ENCODE peak calls at places on chromosomes 4 and X, in six cellular contexts. One of them, this sample, is unnamed.

GRCh38 chr4:120299631-120300030 is 233.0 kb upstream of the MAD2L1 start:
- DNase-seq in Daoy: no peak
- DNase-seq in NCI-H460: no peak
- DNase-seq in NCI-H187: peak; percentile 44
- DNase-seq in anterior cingulate cortex: no peak
- DNase-seq in glomerular endothelial cell: no peak
- DNase-seq in this sample: no peak

GRCh38 chrX:97691901-97692455 is 808.3 kb downstream of the RPA4 start:
- DNase-seq in glomerular endothelial cell: no peak
- DNase-seq in NCI-H460: no peak
- DNase-seq in NCI-H187: no peak
- DNase-seq in Daoy: no peak
- DNase-seq in anterior cingulate cortex: no peak
- DNase-seq in this sample: no peak

GRCh38 chr4:149715822-149716585 is 99.6 kb downstream of the IQCM start:
- DNase-seq in glomerular endothelial cell: no peak
- DNase-seq in NCI-H460: no peak
- DNase-seq in Daoy: no peak
- DNase-seq in anterior cingulate cortex: no peak
- DNase-seq in NCI-H187: no peak
- DNase-seq in this sample: no peak

GRCh38 chrX:50852524-50852923 is 38.5 kb upstream of the SHROOM4 start:
- DNase-seq in NCI-H187: no peak
- DNase-seq in Daoy: no peak
- DNase-seq in glomerular endothelial cell: no peak
- DNase-seq in anterior cingulate cortex: no peak
- DNase-seq in NCI-H460: no peak
- DNase-seq in this sample: no peak

GRCh38 chr4:121155893-121156292 is 8.2 kb downstream of the TNIP3 start:
- DNase-seq in NCI-H460: peak; percentile 90
- DNase-seq in NCI-H187: no peak
- DNase-seq in anterior cingulate cortex: no peak
- DNase-seq in glomerular endothelial cell: peak; percentile 84
- DNase-seq in Daoy: peak; percentile 73
- DNase-seq in this sample: peak; percentile 31

GRCh38 chr4:181745933-181746627 is 497.1 kb upstream of the TENM3 start:
- DNase-seq in glomerular endothelial cell: no peak
- DNase-seq in Daoy: no peak
- DNase-seq in anterior cingulate cortex: no peak
- DNase-seq in NCI-H187: no peak
- DNase-seq in NCI-H460: no peak
- DNase-seq in this sample: no peak

GRCh38 chr4:47221721-47222120 is 190.4 kb downstream of the GABRB1 start:
- DNase-seq in anterior cingulate cortex: no peak
- DNase-seq in glomerular endothelial cell: no peak
- DNase-seq in NCI-H460: no peak
- DNase-seq in NCI-H187: no peak
- DNase-seq in Daoy: peak; percentile 15
- DNase-seq in this sample: no peak

GRCh38 chr4:108030332-108030731 is 40.6 kb downstream of the HADH start:
- DNase-seq in NCI-H187: no peak
- DNase-seq in glomerular endothelial cell: peak; percentile 25
- DNase-seq in Daoy: no peak
- DNase-seq in NCI-H460: peak; percentile 24
- DNase-seq in anterior cingulate cortex: peak; percentile 14
- DNase-seq in this sample: peak; percentile 62